ENCODE peak calls at places on chromosomes 6 and 20, in seven cellular contexts. C is GM06990; I is psoas muscle; J is stimulated activated CD8-positive, alpha-beta memory T cell treated with anti-CD3 and anti-CD28 coated beads, Interleukin-2, amount 100 ng/mL, for 48 hours; S is effector memory CD8-positive, alpha-beta T cell; K is midbrain; T is progenitor cell of endocrine pancreas. R is an unnamed sample.

GRCh38 chr6:144786825-144787224 is 501.7 kb downstream of the UTRN start:
- DNase-seq in C (no peak), I (no peak), J (no peak), S (no peak), K (no peak), T (no peak), R (no peak)

GRCh38 chr6:145749632-145750031 is 14.3 kb upstream of the EPM2A start:
- DNase-seq in C (no peak), I (no peak), J (no peak), S (no peak), K (no peak), T (no peak), R (peak)

GRCh38 chr20:41136695-41137411 is 490 bp upstream of the PLCG1 start:
- DNase-seq in C (peak), I (peak), J (peak), S (peak), K (peak), T (peak), R (peak)

GRCh38 chr6:142280265-142280664 is 21.5 kb upstream of the ADGRG6 start:
- DNase-seq in C (no peak), I (no peak), J (no peak), S (no peak), K (no peak), T (no peak), R (no peak)

GRCh38 chr6:143394351-143394750 is 56.1 kb downstream of the ADAT2 start:
- DNase-seq in C (no peak), I (no peak), J (no peak), S (no peak), K (no peak), T (no peak), R (no peak)

GRCh38 chr6:140806431-140806830 is 1326.3 kb upstream of the GJE1 start:
- DNase-seq in C (no peak), I (no peak), J (no peak), S (no peak), K (no peak), T (no peak), R (no peak)

GRCh38 chr6:44222987-44223470 is 366 bp upstream of the SLC29A1 start:
- DNase-seq in C (no peak), I (no peak), J (no peak), S (no peak), K (no peak), T (no peak), R (no peak)

GRCh38 chr20:63006611-63007471 is at the start of gene BHLHE23:
- DNase-seq in C (no peak), I (no peak), J (no peak), S (no peak), K (no peak), T (no peak), R (peak)

GRCh38 chr6:27145731-27146455 is 101.6 kb upstream of the PRSS16 start:
- DNase-seq in C (peak), I (peak), J (peak), S (peak), K (peak), T (no peak), R (peak)

GRCh38 chr20:63966172-63966943 is 3.4 kb downstream of the ZNF512B start:
- DNase-seq in C (no peak), I (peak), J (no peak), S (no peak), K (no peak), T (no peak), R (no peak)

GRCh38 chr20:37407117-37407566 is 61.2 kb downstream of the SRC start:
- DNase-seq in C (no peak), I (no peak), J (no peak), S (no peak), K (no peak), T (no peak), R (no peak)

GRCh38 chr20:51287628-51288413 is 254.7 kb downstream of the NFATC2 start:
- DNase-seq in C (no peak), I (no peak), J (no peak), S (no peak), K (no peak), T (no peak), R (no peak)

GRCh38 chr6:149925974-149926777 is 3.3 kb upstream of the RAET1G start:
- DNase-seq in C (no peak), I (peak), J (peak), S (peak), K (peak), T (peak), R (no peak)

R was measured in GM10248.